ENCODE peak calls at places on chromosomes 13 and 19, in six cellular contexts. T is breast epithelium, V is left lung, H is testis, E is mammary epithelial cell, B is AG04450. N is an unnamed sample.
A peak's percentile ranks its signal among the peaks of the same experiment; 100 is the strongest.

GRCh38 chr13:60164490-60164889 is 762 bp upstream of the DIAPH3 start:
- DNase-seq in H (no peak), E (no peak), V (no peak), B (no peak), T (no peak), N (no peak)

GRCh38 chr19:16429066-16429758 is 42.6 kb downstream of the EPS15L1 start:
- DNase-seq in E (peak; percentile 80), V (peak; percentile 56), B (no peak), T (peak; percentile 59), H (peak; percentile 59), N (no peak)

GRCh38 chr19:20359933-20360720 is 193.1 kb downstream of the ZNF486 start:
- DNase-seq in T (no peak), V (no peak), H (peak; percentile 30), E (no peak), B (no peak), N (no peak)

GRCh38 chr19:49677232-49677881 is at the start of gene PRMT1:
- DNase-seq in V (peak; percentile 53), B (no peak), T (no peak), H (no peak), E (no peak), N (no peak)

GRCh38 chr13:42333613-42334328 is 61.8 kb downstream of the AKAP11 start:
- DNase-seq in B (no peak), H (peak; percentile 23), T (no peak), V (no peak), E (peak; percentile 17), N (no peak)

GRCh38 chr13:45623516-45624090 is 8.1 kb upstream of the ERICH6B start:
- DNase-seq in V (no peak), T (no peak), H (no peak), B (no peak), E (no peak), N (no peak)

GRCh38 chr19:50203281-50204080 is at the start of gene MYH14:
- DNase-seq in T (peak; percentile 95), H (peak; percentile 90), V (peak; percentile 86), B (no peak), E (no peak), N (no peak)

GRCh38 chr13:40960721-40961120 is 58.4 kb downstream of the ELF1 start:
- DNase-seq in V (no peak), H (no peak), B (no peak), E (no peak), T (no peak), N (no peak)

GRCh38 chr19:30335306-30335886 is 36.8 kb upstream of the ZNF536 start:
- DNase-seq in B (no peak), V (no peak), H (no peak), E (no peak), T (no peak), N (no peak)

DNA sequence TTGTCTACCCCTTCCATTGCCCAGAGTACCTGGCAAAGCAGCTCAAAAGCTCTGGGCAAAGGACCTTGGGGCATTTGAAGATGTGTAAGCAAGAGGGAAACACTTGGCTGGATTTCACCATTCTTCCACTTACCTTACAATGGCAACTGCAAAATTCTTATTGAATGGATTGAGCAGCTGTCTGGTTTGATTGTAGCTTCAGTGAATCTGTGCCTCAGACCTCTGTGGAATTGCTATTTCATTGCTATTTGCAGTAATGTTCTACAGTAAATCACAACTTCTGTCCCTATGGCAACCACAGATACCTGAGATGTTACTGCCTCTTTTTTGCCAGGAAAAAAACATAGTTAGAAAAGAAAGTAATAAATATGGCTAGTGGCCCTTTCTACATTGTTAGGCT is 519.6 kb downstream of the SUCLA2 start:
- DNase-seq in V (no peak), T (no peak), E (no peak), H (no peak), B (no peak), N (no peak)
- H3K9me3 ChIP-seq in V (no peaks in the 10 kb centered on the region), T (no peaks in the 10 kb centered on the region), E (no peaks in the 10 kb centered on the region), H (no peaks in the 10 kb centered on the region), B (no peaks in the 10 kb centered on the region), N (no peaks in the 10 kb centered on the region)

DNA sequence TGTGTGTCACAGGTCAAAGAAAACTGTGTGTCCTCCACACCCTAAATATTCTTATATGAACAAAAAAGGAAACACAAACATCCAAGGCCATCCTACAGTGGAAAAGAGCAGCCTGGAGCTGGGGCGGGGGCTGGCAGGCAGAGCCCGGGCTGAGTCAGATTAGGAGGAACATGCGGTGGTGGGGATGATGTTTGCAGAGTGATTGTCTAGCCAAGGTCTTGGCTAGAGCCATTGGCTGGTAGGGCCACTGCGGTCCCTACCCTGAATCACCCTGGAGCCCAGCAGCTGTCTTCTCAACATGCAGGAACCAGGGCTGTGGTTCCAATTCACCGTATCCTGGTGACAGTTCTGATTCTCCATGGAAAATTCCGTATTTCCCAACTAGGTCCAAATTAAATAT is 439.5 kb downstream of the FGF9 start:
- DNase-seq in E (no peak), H (no peak), B (no peak), V (no peak), T (no peak), N (peak; percentile 84)
- H3K4me3 ChIP-seq in E (no peak overlapping the region), H (no peak overlapping the region), B (no peak overlapping the region), V (no peak overlapping the region), T (no peak overlapping the region), N (no peak overlapping the region)

GRCh38 chr19:45940515-45940805 is 25.9 kb upstream of the NANOS2 start:
- DNase-seq in H (no peak), B (no peak), T (no peak), E (no peak), V (no peak), N (no peak)
- H3K27me3 ChIP-seq in H (no peaks in the 10 kb centered on the region), B (peaks cover 37% of the 10 kb centered on the region), T (no peaks in the 10 kb centered on the region), E (peaks cover 1% of the 10 kb centered on the region), V (peaks cover 75% of the 10 kb centered on the region), N (no peaks in the 10 kb centered on the region)

DNA sequence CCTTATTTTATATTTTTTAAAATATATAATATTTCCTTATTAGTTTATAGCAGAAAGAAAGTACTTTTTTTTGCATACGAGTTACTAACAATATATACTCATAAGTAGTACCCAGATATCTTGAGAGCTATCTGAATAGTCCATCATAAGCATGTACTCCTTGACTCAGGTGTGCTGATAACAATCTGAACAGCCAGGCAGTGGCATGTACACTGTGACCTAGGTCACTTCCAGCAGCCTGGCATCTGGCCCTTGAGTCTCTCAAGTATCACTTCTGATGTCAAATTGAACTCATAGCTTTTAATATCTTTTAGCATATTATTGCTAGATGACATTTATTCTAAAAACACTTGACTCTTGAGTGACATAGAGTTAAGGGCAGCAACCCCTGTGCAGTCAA is 1576.7 kb downstream of the SLITRK1 start:
- DNase-seq in V (peak; percentile 36), T (no peak), E (no peak), H (no peak), B (no peak), N (no peak)
- H3K9me3 ChIP-seq in V (no peaks in the 10 kb centered on the region), T (no peaks in the 10 kb centered on the region), E (no peaks in the 10 kb centered on the region), H (no peaks in the 10 kb centered on the region), B (peaks cover 6% of the 10 kb centered on the region), N (no peaks in the 10 kb centered on the region)

DNA sequence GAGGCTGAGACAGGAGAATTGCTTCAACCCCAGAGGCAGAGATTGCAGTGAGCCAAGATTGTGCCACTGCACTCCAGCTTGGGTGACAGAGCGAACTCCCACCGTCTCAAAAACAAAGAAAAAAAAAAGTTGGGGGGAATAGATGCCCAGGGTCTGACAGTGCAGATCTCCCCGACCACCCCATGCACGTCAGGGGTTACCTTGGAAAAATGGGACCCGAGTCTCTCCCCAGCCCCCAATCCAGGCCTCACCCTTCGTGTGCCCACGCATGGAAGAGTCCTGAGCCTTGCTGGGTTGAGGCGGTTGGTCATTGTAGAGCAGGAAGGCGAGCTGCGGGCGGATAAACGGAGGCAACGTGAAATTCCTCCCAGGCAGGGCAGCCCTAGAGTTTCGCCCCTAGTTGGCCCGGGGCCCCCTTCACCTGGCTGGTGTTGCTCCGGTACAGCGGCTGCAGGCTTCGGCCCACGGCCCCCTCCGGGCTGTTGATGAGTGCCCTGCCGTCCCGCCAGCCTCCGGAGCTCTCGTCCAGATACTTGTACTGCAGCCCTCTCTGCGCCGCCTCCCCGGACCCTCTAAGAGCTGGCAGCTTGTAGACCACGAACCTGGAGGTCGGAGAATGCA is 588 bp downstream of the DNASE2 start:
- DNase-seq in E (no peak), B (no peak), H (peak; percentile 41), T (no peak), V (no peak), N (peak; percentile 81)
- H3K4me3 ChIP-seq in E (peak overlapping the region; percentile 84), B (peak overlapping the region; percentile 82), H (peak overlapping the region; percentile 78), T (peak overlapping the region; percentile 83), V (peak overlapping the region; percentile 76), N (peak overlapping the region; percentile 77)

GRCh38 chr13:106486287-106486686 is 49.2 kb downstream of the EFNB2 start:
- DNase-seq in H (no peak), T (no peak), E (no peak), B (no peak), V (no peak), N (no peak)
- H3K27me3 ChIP-seq in H (no peaks in the 10 kb centered on the region), T (no peaks in the 10 kb centered on the region), E (no peaks in the 10 kb centered on the region), B (no peaks in the 10 kb centered on the region), V (peaks cover 15% of the 10 kb centered on the region), N (no peaks in the 10 kb centered on the region)

DNA sequence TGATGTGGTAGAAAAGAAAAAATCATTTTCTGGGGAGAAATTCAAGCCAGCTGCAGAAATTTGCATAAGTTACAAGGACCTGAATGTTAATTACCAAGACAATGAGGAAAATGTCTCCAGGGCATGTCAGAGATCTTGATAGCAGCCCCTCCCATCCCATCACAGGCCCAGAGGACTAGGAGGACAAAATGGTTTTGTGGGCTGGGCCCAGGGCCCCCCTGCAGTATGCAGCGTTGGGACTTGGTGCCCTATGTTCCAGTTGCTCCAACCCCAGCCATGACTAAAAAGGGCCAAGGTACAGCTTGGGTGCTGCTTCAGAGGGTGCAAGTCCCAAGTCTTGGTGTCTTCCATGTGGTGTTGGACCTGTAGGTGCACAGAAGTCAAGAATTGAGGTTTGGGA is 76.6 kb upstream of the SOX1 start:
- DNase-seq in H (no peak), T (no peak), E (no peak), V (no peak), B (no peak), N (no peak)
- H3K9me3 ChIP-seq in H (no peaks in the 10 kb centered on the region), T (peaks cover 10% of the 10 kb centered on the region), E (peaks cover 29% of the 10 kb centered on the region), V (no peaks in the 10 kb centered on the region), B (peaks cover 48% of the 10 kb centered on the region), N (no peaks in the 10 kb centered on the region)

N was measured in tibial artery.